ENCODE peak calls at places on chromosomes 11 and 22, in five cellular contexts. I, Q, S, Y and C are unnamed samples.

GRCh38 chr22:37546436-37547248 is 13.6 kb upstream of the CDC42EP1 start:
- DNase-seq in Y (no peak), I (peak), Q (no peak), S (no peak), C (no peak)

GRCh38 chr22:21866821-21867527 is 471 bp downstream of the MAPK1 start:
- DNase-seq in S (peak), I (no peak), Q (peak), Y (no peak), C (peak)

GRCh38 chr11:20250644-20251247 is 90.5 kb upstream of the DBX1 start:
- DNase-seq in S (no peak), Y (no peak), I (no peak), Q (no peak), C (no peak)

GRCh38 chr22:17964647-17965046 is 59.7 kb downstream of the MICAL3 start:
- DNase-seq in Q (no peak), Y (no peak), S (no peak), I (no peak), C (no peak)

GRCh38 chr11:122807731-122808485 is 30.4 kb upstream of the CRTAM start:
- DNase-seq in S (no peak), I (no peak), Q (no peak), Y (no peak), C (peak)

GRCh38 chr11:117597083-117597482 is 199.9 kb downstream of the DSCAML1 start:
- DNase-seq in I (peak), Y (peak), S (peak), Q (peak), C (peak)

GRCh38 chr22:21755855-21756284 is 20.3 kb upstream of the YPEL1 start:
- DNase-seq in Y (no peak), I (peak), S (no peak), Q (no peak), C (peak)

GRCh38 chr11:130157111-130157510 is 2.5 kb upstream of the ST14 start:
- DNase-seq in Y (no peak), Q (no peak), I (no peak), S (no peak), C (peak)

GRCh38 chr11:108663154-108663877 is 1.6 kb upstream of the DDX10 start:
- DNase-seq in S (no peak), I (no peak), Q (no peak), Y (no peak), C (no peak)

GRCh38 chr11:132050577-132051180 is 680.3 kb downstream of the NTM start:
- DNase-seq in Q (no peak), S (no peak), Y (no peak), I (no peak), C (no peak)

GRCh38 chr22:39643311-39644083 is 72.9 kb downstream of the CACNA1I start:
- DNase-seq in I (no peak), S (no peak), Y (no peak), Q (no peak), C (no peak)

GRCh38 chr11:130181295-130182272 is 22.0 kb downstream of the ST14 start:
- DNase-seq in Q (peak), Y (no peak), S (no peak), I (no peak), C (peak)

GRCh38 chr11:77557553-77557952 is 32.2 kb upstream of the AQP11 start:
- DNase-seq in Q (peak), Y (no peak), S (no peak), I (peak), C (peak)

GRCh38 chr11:122673706-122674105 is 18.2 kb downstream of the UBASH3B start:
- DNase-seq in Q (no peak), Y (no peak), I (peak), S (no peak), C (no peak)

GRCh38 chr22:31120230-31120629 is 2.5 kb upstream of the INPP5J start:
- DNase-seq in I (no peak), S (no peak), Y (no peak), Q (no peak), C (no peak)

GRCh38 chr22:39655736-39656285 is 85.3 kb downstream of the CACNA1I start:
- DNase-seq in I (no peak), S (no peak), Q (no peak), Y (no peak), C (no peak)

GRCh38 chr11:32529994-32530588 is 53.5 kb upstream of the EIF3M start:
- DNase-seq in I (no peak), Y (no peak), Q (no peak), S (no peak), C (no peak)

GRCh38 chr11:16743478-16743877 is 5.0 kb downstream of the C11orf58 start:
- DNase-seq in Q (no peak), Y (no peak), S (no peak), I (no peak), C (no peak)

GRCh38 chr11:64234840-64235379 is 526 bp downstream of the VEGFB start:
- DNase-seq in Y (no peak), I (no peak), S (peak), Q (no peak), C (peak)

GRCh38 chr11:363948-364761 is 5.1 kb upstream of the B4GALNT4 start:
- DNase-seq in I (peak), S (peak), Q (peak), Y (peak), C (peak)

GRCh38 chr11:62614275-62614674 is 1.2 kb downstream of the ROM1 start:
- DNase-seq in Y (no peak), S (no peak), I (no peak), Q (no peak), C (no peak)

GRCh38 chr11:62613275-62613864 is 313 bp downstream of the ROM1 start:
- DNase-seq in S (no peak), Y (no peak), I (no peak), Q (no peak), C (no peak)

GRCh38 chr11:62610814-62611704 is 1.5 kb downstream of the EML3 start:
- DNase-seq in S (no peak), Q (no peak), Y (no peak), I (no peak), C (no peak)

GRCh38 chr11:62611705-62612365 is 740 bp downstream of the EML3 start:
- DNase-seq in S (peak), I (peak), Y (no peak), Q (peak), C (peak)

DNA sequence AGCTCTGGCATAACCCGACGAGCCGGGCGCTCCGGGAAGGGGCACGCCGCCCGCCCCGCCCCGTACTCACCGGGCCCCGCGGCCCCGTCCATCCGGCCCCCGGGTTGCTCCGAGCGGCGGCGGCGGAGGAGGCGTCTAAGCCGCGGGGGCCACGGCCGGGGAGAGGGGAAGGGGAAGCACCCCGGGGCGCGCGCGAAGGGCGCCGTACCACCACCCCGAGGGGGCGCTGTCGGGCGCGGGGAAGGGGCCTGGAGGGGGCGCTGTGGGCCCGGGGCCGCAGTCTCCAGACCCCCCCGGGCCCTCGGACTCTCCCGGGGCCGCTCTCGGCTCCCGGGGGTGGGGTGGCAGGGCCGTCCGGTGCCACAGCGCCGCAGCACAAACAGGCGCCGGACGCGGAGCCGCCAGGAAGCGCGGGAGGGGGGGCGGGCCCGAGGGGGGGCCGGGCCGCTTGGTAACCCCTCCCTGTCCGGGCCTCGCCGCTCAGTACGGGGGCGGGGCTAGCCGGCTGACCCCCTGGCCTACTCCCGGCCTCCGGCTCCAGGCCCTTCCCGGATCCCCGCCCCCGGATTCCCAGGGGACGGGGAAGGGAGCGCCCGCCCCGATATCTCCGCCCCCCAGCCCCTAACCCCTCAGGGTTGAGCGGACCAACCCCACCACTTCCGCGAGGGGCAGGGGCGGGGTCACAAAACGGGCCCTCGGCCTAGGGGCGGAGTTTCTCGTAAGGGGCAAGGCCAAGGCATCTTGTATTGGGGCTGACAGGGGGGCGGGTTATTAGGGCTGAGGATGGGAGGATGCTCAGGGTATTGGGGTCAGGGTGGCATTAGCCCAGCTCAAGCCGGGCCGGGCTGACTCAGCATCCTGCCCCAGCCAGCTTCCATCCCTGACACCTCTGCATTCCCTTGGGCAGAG is at the start of the genes EML3 and ROM1:
- DNase-seq in S (peak), Y (no peak), I (peak), Q (peak), C (peak)
- TF ChIP-seq CTCF in S (peak), Y (peak), I (peak), Q (peak), C (peak)

GRCh38 chr11:68974421-68975194 is 6.2 kb downstream of the MRGPRD start:
- DNase-seq in Y (peak), I (peak), Q (peak), S (peak), C (peak)
- TF ChIP-seq MAX in Y (no peak), I (no peak), Q (no peak), S (peak), C (no peak)

DNA sequence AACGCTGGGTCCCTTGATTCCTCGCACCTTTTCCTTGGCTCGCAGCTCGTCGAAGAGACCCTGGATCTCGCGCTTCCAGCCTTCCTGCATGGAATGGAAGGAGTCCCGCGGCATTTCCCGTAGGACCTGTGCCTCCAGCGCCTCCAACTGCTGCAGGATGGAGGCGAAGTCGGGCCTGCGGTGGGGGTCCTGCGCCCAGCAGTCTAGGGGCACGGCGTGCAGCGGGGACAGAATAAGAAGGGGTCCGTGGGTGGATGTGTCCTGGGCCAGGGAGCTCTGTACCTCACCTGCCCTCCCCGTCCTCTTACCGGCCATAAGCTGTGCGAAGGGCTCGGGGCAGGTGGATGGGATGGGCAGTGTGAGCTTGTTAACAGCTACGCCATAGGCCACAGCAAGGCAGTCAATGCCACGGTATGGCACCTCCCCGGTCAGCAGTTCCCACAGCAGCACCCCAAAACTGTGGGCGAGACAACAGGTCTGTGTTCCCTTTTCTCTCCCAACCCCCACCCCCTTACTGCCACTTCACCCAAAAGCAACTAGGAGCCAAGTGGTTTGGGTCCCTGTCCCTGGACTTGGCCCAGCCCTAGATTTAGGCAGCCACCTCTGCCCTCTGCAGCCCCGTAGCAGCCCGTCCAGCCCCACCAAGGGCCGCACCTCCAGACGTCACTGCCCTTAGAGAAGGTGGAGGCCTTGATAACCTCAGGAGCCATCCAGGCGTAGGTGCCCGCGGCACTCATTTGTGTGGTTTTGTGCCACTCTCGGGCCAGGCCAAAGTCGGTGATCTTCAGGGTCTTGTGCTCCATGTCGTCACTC is 6.2 kb downstream of the MAP3K11 start:
- DNase-seq in Y (no peak), Q (no peak), I (no peak), S (no peak), C (no peak)
- H3K4me3 ChIP-seq in Y (peak), Q (no peak), I (no peak), S (peak), C (no peak)

GRCh38 chr11:68724293-68724692 is 27.0 kb downstream of the TESMIN start:
- DNase-seq in Y (no peak), S (no peak), Q (no peak), I (no peak), C (peak)

GRCh38 chr11:68722143-68722542 is 29.2 kb downstream of the TESMIN start:
- DNase-seq in I (no peak), S (no peak), Q (no peak), Y (no peak), C (no peak)

GRCh38 chr11:68727783-68728182 is 23.5 kb downstream of the TESMIN start:
- DNase-seq in Q (peak), Y (no peak), I (peak), S (no peak), C (peak)
- TF ChIP-seq CTCF in Q (no peak), Y (peak), I (no peak), S (no peak), C (no peak)

GRCh38 chr11:44380009-44380313 is 70.0 kb upstream of the ALX4 start:
- DNase-seq in S (no peak), I (no peak), Y (no peak), Q (no peak), C (no peak)

GRCh38 chr11:44382648-44383240 is 72.8 kb upstream of the ALX4 start:
- DNase-seq in I (no peak), Q (no peak), Y (no peak), S (no peak), C (peak)

GRCh38 chr11:44382118-44382517 is 72.2 kb upstream of the ALX4 start:
- DNase-seq in Q (no peak), Y (no peak), S (no peak), I (no peak), C (no peak)

GRCh38 chr11:44380820-44381219 is 70.9 kb upstream of the ALX4 start:
- DNase-seq in S (no peak), Y (no peak), I (no peak), Q (no peak), C (no peak)

DNA sequence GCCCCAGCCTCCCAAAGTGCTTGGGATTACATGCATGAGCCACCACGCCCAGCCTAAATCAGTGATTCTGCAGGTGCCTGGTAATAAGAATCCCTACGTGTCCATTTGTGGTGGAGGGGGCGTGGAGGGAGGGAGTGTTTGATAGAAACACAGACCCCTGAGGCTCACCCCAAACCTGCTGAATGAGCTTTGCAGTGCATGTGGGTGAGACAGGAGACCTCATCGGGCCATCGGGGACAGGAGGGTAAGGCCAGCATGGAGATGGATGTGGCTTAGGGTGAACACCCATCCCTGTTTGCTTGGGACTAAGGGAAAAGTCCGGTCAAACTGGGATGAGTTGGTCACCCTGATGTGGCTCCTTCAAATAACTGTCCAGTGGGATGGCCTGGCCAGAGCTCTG is 71.3 kb upstream of the ALX4 start:
- DNase-seq in Y (no peak), Q (no peak), I (no peak), S (no peak), C (no peak)
- TF ChIP-seq MAX in Y (no peak), Q (no peak), I (no peak), S (no peak), C (no peak)

GRCh38 chr22:27139935-27140493 is 482.6 kb downstream of the MIAT start:
- DNase-seq in Y (no peak), I (peak), S (no peak), Q (peak), C (no peak)
- H3K4me3 ChIP-seq in Y (no peak), I (no peak), S (no peak), Q (no peak), C (no peak)

GRCh38 chr11:86021390-86021789 is 47.5 kb downstream of the PICALM start:
- DNase-seq in S (no peak), I (no peak), Q (no peak), Y (no peak), C (peak)
- TF ChIP-seq CTCF in S (no peak), I (no peak), Q (no peak), Y (no peak), C (no peak)

GRCh38 chr22:40813912-40814315 is 5.2 kb downstream of the SLC25A17 start:
- DNase-seq in Q (no peak), I (no peak), S (no peak), Y (no peak), C (no peak)

GRCh38 chr22:40818192-40818746 is 877 bp downstream of the SLC25A17 start:
- DNase-seq in Q (no peak), I (no peak), Y (no peak), S (no peak), C (peak)

GRCh38 chr22:40818747-40819662 is at the start of gene SLC25A17:
- DNase-seq in I (peak), Q (peak), Y (peak), S (peak), C (peak)

GRCh38 chr22:40817737-40818136 is 1.4 kb downstream of the SLC25A17 start:
- DNase-seq in I (no peak), Q (no peak), S (no peak), Y (no peak), C (no peak)

GRCh38 chr22:40819741-40820140 is 595 bp upstream of the SLC25A17 start:
- DNase-seq in I (no peak), Y (no peak), Q (no peak), S (no peak), C (peak)
- TF ChIP-seq MAX in I (no peak), Y (no peak), Q (no peak), S (no peak), C (no peak)